ENCODE peak calls at places on chromosomes 2 and 18, in ten cellular contexts. Z is transverse colon; U is aorta; C is fibroblast of lung; G is PC-3; S is psoas muscle; D is effector memory CD4-positive, alpha-beta T cell; M is brain microvascular endothelial cell; Y is OCI-LY7; T is AG04450. V is an unnamed sample.

GRCh38 chr2:181998045-181998444 is 12.4 kb downstream of the PPP1R1C start:
- DNase-seq in Z (no peak), U (no peak), C (no peak), G (no peak), S (no peak), D (no peak), M (no peak), Y (no peak), T (no peak), V (no peak)

GRCh38 chr2:44441200-44441599 is 79.5 kb downstream of the CAMKMT start:
- DNase-seq in Z (no peak), U (no peak), C (no peak), G (peak; percentile 68), S (no peak), D (no peak), M (no peak), Y (no peak), T (no peak), V (no peak)

GRCh38 chr18:53018791-53019190 is 678.8 kb downstream of the DCC start:
- DNase-seq in Z (no peak), U (no peak), C (no peak), G (no peak), S (no peak), D (no peak), M (no peak), Y (no peak), T (no peak), V (no peak)

GRCh38 chr18:68969027-68969426 is 171.1 kb downstream of the CCDC102B start:
- DNase-seq in Z (no peak), U (no peak), C (no peak), G (no peak), S (no peak), D (no peak), M (no peak), Y (no peak), T (no peak), V (no peak)

GRCh38 chr2:98915751-98916358 is 20.2 kb downstream of the CRACDL start:
- DNase-seq in Z (no peak), U (no peak), C (peak; percentile 75), G (peak; percentile 66), S (no peak), D (no peak), M (no peak), Y (no peak), T (no peak), V (no peak)

GRCh38 chr2:20343128-20343527 is 7.5 kb downstream of the PUM2 start:
- DNase-seq in Z (no peak), U (no peak), C (peak; percentile 49), G (no peak), S (no peak), D (no peak), M (peak; percentile 24), Y (no peak), T (no peak), V (no peak)

GRCh38 chr2:138421971-138422335 is 79.6 kb upstream of the SPOPL start:
- DNase-seq in Z (no peak), U (no peak), C (peak; percentile 90), G (peak; percentile 88), S (no peak), D (no peak), M (peak; percentile 53), Y (no peak), T (peak; percentile 7), V (peak; percentile 3)

GRCh38 chr18:52341617-52342381 is 1.8 kb downstream of the DCC start:
- DNase-seq in Z (no peak), U (no peak), C (peak; percentile 14), G (no peak), S (no peak), D (no peak), M (no peak), Y (no peak), T (no peak), V (no peak)

DNA sequence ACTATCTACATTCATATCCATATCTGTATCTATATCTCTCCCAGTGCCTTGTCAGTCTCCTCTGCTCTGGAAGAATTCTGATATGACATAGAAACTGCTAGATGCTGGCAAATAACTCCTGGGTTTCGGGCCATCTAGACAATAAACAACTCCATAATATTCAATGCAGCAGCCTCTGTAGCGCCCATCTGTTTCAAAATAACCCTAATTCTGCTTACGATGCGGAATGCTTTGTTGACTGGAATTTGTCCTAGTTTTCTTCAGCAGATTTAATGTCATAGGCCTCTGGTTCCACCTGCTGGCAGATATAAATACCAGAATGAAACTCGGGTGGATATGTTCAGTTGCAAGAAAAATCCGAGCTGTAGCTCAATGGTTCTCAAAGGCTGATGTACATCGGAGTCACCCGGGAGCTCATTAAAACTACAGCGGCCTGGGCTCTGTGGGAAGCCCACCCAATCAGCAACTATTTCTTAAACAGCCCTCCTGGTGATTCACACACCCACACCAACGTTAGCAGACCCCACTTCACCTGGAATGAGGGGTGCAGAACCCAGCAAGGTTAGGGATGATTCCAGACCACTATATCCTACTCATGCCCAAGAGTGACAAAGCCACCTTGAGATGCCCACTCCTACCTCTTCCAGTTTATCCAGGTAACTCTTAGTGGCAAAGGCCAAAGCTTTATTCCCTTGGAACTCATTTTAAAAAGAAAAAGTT is 149.5 kb downstream of the RHBDD1 start:
- DNase-seq in Z (peak; percentile 15), U (no peak), C (peak; percentile 61), G (peak; percentile 75), S (no peak), D (no peak), M (peak; percentile 77), Y (peak; percentile 79), T (peak; percentile 66), V (peak; percentile 51)
- H3K27ac ChIP-seq in Z (no peak overlapping the region), U (no peak overlapping the region), C (no peak overlapping the region), G (no peak overlapping the region), S (peak overlapping the region; percentile 27), D (no peak overlapping the region), M (no peak overlapping the region), Y (peak overlapping the region; percentile 89), T (no peak overlapping the region), V (no peak overlapping the region)

GRCh38 chr2:207428573-207428972 is 101.2 kb upstream of the CREB1 start:
- DNase-seq in Z (no peak), U (no peak), C (no peak), G (no peak), S (no peak), D (no peak), M (no peak), Y (no peak), T (no peak), V (no peak)

GRCh38 chr2:207419331-207419730 is 110.4 kb upstream of the CREB1 start:
- DNase-seq in Z (no peak), U (no peak), C (no peak), G (no peak), S (no peak), D (no peak), M (no peak), Y (no peak), T (no peak), V (no peak)

GRCh38 chr2:207422307-207422960 is 107.3 kb upstream of the CREB1 start:
- DNase-seq in Z (no peak), U (no peak), C (no peak), G (no peak), S (no peak), D (no peak), M (no peak), Y (no peak), T (no peak), V (no peak)

GRCh38 chr2:207421661-207422060 is 108.1 kb upstream of the CREB1 start:
- DNase-seq in Z (no peak), U (no peak), C (no peak), G (no peak), S (no peak), D (no peak), M (no peak), Y (no peak), T (no peak), V (no peak)

GRCh38 chr2:207423886-207424285 is 105.9 kb upstream of the CREB1 start:
- DNase-seq in Z (no peak), U (no peak), C (peak; percentile 100), G (peak; percentile 23), S (no peak), D (no peak), M (peak; percentile 99), Y (no peak), T (peak; percentile 80), V (no peak)
- H3K27ac ChIP-seq in Z (no peak overlapping the region), U (no peak overlapping the region), C (no peak overlapping the region), G (no peak overlapping the region), S (no peak overlapping the region), D (no peak overlapping the region), M (peak overlapping the region; percentile 80), Y (no peak overlapping the region), T (no peak overlapping the region), V (no peak overlapping the region)

GRCh38 chr2:106882658-106883057 is 3.3 kb downstream of the ST6GAL2 start:
- DNase-seq in Z (no peak), U (no peak), C (no peak), G (peak; percentile 33), S (no peak), D (no peak), M (no peak), Y (no peak), T (no peak), V (peak; percentile 55)

GRCh38 chr2:106885981-106886915 is at the start of gene ST6GAL2:
- DNase-seq in Z (no peak), U (peak; percentile 89), C (peak; percentile 30), G (peak; percentile 52), S (no peak), D (no peak), M (no peak), Y (no peak), T (no peak), V (peak; percentile 73)

GRCh38 chr2:106890611-106891010 is 4.6 kb upstream of the ST6GAL2 start:
- DNase-seq in Z (no peak), U (no peak), C (no peak), G (no peak), S (no peak), D (no peak), M (no peak), Y (no peak), T (no peak), V (no peak)

GRCh38 chr2:106886916-106887758 is 1.2 kb upstream of the ST6GAL2 start:
- DNase-seq in Z (peak; percentile 32), U (peak; percentile 87), C (peak; percentile 25), G (peak; percentile 92), S (no peak), D (no peak), M (peak; percentile 20), Y (no peak), T (no peak), V (peak; percentile 97)

DNA sequence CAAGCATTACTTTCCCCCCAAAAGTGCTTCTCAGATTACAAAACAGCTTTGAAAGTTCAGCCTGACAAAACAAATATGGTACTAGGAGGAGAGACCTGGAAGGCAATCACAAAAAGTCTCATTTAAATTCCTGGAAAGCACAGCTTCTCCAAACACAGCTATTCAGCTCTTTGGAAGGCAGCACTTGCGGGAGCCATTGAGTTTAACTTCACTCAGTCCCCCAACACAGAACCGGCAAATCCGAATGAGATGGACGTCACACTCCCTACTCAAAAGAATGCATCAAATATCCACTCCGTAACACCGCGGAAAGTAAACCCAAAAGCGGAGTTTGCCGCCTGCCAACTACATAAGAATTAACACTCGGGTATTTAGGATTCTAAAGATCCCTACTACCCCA is 641 bp downstream of the ST6GAL2 start:
- DNase-seq in Z (no peak), U (no peak), C (peak; percentile 34), G (peak; percentile 50), S (no peak), D (no peak), M (peak; percentile 59), Y (no peak), T (no peak), V (peak; percentile 47)
- H3K27ac ChIP-seq in Z (no peak overlapping the region), U (peak overlapping the region; percentile 61), C (no peak overlapping the region), G (peak overlapping the region; percentile 88), S (no peak overlapping the region), D (no peak overlapping the region), M (peak overlapping the region; percentile 60), Y (no peak overlapping the region), T (no peak overlapping the region), V (no peak overlapping the region)

GRCh38 chr2:27006602-27007415 is 26.0 kb upstream of the TMEM214 start:
- DNase-seq in Z (no peak), U (no peak), C (no peak), G (no peak), S (no peak), D (no peak), M (no peak), Y (no peak), T (no peak), V (no peak)

GRCh38 chr2:27008678-27009077 is 24.1 kb upstream of the TMEM214 start:
- DNase-seq in Z (no peak), U (no peak), C (no peak), G (no peak), S (no peak), D (no peak), M (no peak), Y (no peak), T (no peak), V (no peak)

GRCh38 chr2:27009083-27009482 is 23.7 kb upstream of the TMEM214 start:
- DNase-seq in Z (no peak), U (no peak), C (no peak), G (no peak), S (no peak), D (no peak), M (no peak), Y (no peak), T (no peak), V (no peak)

GRCh38 chr2:27009716-27010115 is 23.0 kb upstream of the TMEM214 start:
- DNase-seq in Z (no peak), U (no peak), C (no peak), G (no peak), S (no peak), D (no peak), M (no peak), Y (no peak), T (no peak), V (no peak)

GRCh38 chr2:27007416-27008374 is 25.1 kb upstream of the TMEM214 start:
- DNase-seq in Z (no peak), U (no peak), C (no peak), G (no peak), S (no peak), D (no peak), M (no peak), Y (no peak), T (no peak), V (no peak)
- H3K27ac ChIP-seq in Z (no peak overlapping the region), U (no peak overlapping the region), C (no peak overlapping the region), G (no peak overlapping the region), S (no peak overlapping the region), D (no peak overlapping the region), M (no peak overlapping the region), Y (no peak overlapping the region), T (no peak overlapping the region), V (no peak overlapping the region)

V was measured in thyroid gland.